ENCODE peak calls at places on chromosomes 12 and 14, in six cellular contexts. A, R, L, M, G and Y are unnamed samples.

GRCh38 chr14:53968756-53969155 is 12.1 kb upstream of the BMP4 start:
- DNase-seq in A (no peak), R (no peak), L (no peak), M (no peak), G (no peak), Y (no peak)

GRCh38 chr14:75823334-75823733 is 158.5 kb downstream of the TGFB3 start:
- DNase-seq in A (no peak), R (no peak), L (no peak), M (no peak), G (no peak), Y (no peak)

GRCh38 chr12:116931665-116932064 is 20.9 kb downstream of the FBXW8 start:
- DNase-seq in A (peak), R (no peak), L (no peak), M (no peak), G (no peak), Y (no peak)

GRCh38 chr12:95908573-95908972 is 33.8 kb downstream of the CCDC38 start:
- DNase-seq in A (no peak), R (no peak), L (peak), M (no peak), G (no peak), Y (no peak)

GRCh38 chr14:20387577-20387976 is 25.7 kb downstream of the TEP1 start:
- DNase-seq in A (no peak), R (no peak), L (no peak), M (peak), G (no peak), Y (no peak)

GRCh38 chr12:2322554-2323120 is 269.9 kb downstream of the CACNA1C start:
- DNase-seq in A (no peak), R (no peak), L (no peak), M (no peak), G (no peak), Y (no peak)

GRCh38 chr12:6201199-6201608 is 1.0 kb downstream of the CD9 start:
- DNase-seq in A (no peak), R (no peak), L (no peak), M (peak), G (no peak), Y (peak)

GRCh38 chr12:119808441-119808840 is 68.7 kb downstream of the CIT start:
- DNase-seq in A (no peak), R (no peak), L (peak), M (no peak), G (no peak), Y (no peak)

GRCh38 chr14:49478784-49479183 is 107.4 kb downstream of the RPS29 start:
- DNase-seq in A (no peak), R (no peak), L (no peak), M (no peak), G (no peak), Y (no peak)

GRCh38 chr12:1830981-1831930 is 10.9 kb downstream of the LRTM2 start:
- DNase-seq in A (peak), R (peak), L (peak), M (peak), G (peak), Y (peak)

GRCh38 chr12:67424784-67425183 is 155.6 kb downstream of the CAND1 start:
- DNase-seq in A (no peak), R (no peak), L (no peak), M (no peak), G (no peak), Y (no peak)

GRCh38 chr14:93219103-93219726 is 12.2 kb downstream of the UBR7 start:
- DNase-seq in A (peak), R (peak), L (peak), M (peak), G (no peak), Y (no peak)

GRCh38 chr12:91786490-91787272 is 359.0 kb downstream of the BTG1 start:
- DNase-seq in A (no peak), R (no peak), L (no peak), M (no peak), G (no peak), Y (no peak)

GRCh38 chr14:64753374-64753773 is 49.1 kb downstream of the PLEKHG3 start:
- DNase-seq in A (no peak), R (no peak), L (no peak), M (no peak), G (no peak), Y (no peak)

GRCh38 chr12:22313276-22313995 is 21.1 kb downstream of the ST8SIA1 start:
- DNase-seq in A (no peak), R (no peak), L (no peak), M (no peak), G (no peak), Y (no peak)

GRCh38 chr12:14884458-14884878 is 1.2 kb downstream of the MGP start:
- DNase-seq in A (peak), R (no peak), L (peak), M (no peak), G (no peak), Y (no peak)

GRCh38 chr14:71908141-71908540 is 24.1 kb upstream of the RGS6 start:
- DNase-seq in A (no peak), R (no peak), L (no peak), M (peak), G (no peak), Y (no peak)

GRCh38 chr12:59115526-59115925 is 195.2 kb upstream of the LRIG3 start:
- DNase-seq in A (no peak), R (no peak), L (peak), M (no peak), G (no peak), Y (no peak)

GRCh38 chr14:96269359-96269710 is 13.3 kb downstream of the BDKRB1 start:
- DNase-seq in A (no peak), R (no peak), L (no peak), M (no peak), G (no peak), Y (peak)

GRCh38 chr14:104299993-104300761 is 161.8 kb downstream of the KIF26A start:
- DNase-seq in A (no peak), R (no peak), L (no peak), M (peak), G (no peak), Y (no peak)

GRCh38 chr12:13220848-13221247 is 24.3 kb downstream of the EMP1 start:
- DNase-seq in A (no peak), R (no peak), L (no peak), M (no peak), G (no peak), Y (no peak)

GRCh38 chr12:131736807-131737484 is 26.1 kb downstream of the SFSWAP start:
- DNase-seq in A (peak), R (no peak), L (peak), M (peak), G (peak), Y (peak)

GRCh38 chr14:90757452-90757851 is 58.8 kb downstream of the TTC7B start:
- DNase-seq in A (peak), R (no peak), L (no peak), M (no peak), G (no peak), Y (no peak)

GRCh38 chr14:74408870-74409269 is 17.1 kb downstream of the SYNDIG1L start:
- DNase-seq in A (no peak), R (no peak), L (no peak), M (no peak), G (no peak), Y (no peak)

GRCh38 chr12:76018111-76018510 is 13.5 kb downstream of the PHLDA1 start:
- DNase-seq in A (peak), R (no peak), L (peak), M (peak), G (no peak), Y (peak)

GRCh38 chr14:31122921-31123320 is 84.7 kb downstream of the HECTD1 start:
- DNase-seq in A (no peak), R (no peak), L (no peak), M (no peak), G (peak), Y (no peak)

GRCh38 chr14:101229666-101230065 is 326.1 kb upstream of the RTL1 start:
- DNase-seq in A (no peak), R (no peak), L (no peak), M (no peak), G (no peak), Y (peak)
- H2BK15ac ChIP-seq in A (no peak), R (peak), L (no peak), M (no peak), G (peak), Y (no peak)

DNA sequence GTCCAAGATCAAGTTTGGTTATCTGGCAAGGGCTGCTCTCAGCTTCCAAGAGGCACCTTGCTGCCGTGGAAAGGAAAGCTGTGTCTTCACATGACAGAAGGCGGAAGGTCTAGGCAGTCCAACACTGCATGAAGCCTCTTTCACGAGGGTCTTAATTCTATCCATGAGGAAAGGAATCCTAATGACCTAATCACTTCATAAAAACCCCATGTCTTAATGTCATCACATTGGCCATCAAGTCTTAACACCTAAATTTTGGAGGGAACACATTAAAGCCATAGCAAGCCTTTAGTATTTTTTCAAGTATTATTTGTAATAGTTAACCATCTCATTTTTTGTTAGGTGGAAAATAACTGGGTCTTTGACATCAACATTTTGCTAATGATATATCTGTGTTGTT is 858.3 kb downstream of the FLRT2 start:
- DNase-seq in A (no peak), R (no peak), L (no peak), M (no peak), G (no peak), Y (no peak)
- H2BK15ac ChIP-seq in A (no peak), R (no peak), L (no peak), M (no peak), G (no peak), Y (no peak)

DNA sequence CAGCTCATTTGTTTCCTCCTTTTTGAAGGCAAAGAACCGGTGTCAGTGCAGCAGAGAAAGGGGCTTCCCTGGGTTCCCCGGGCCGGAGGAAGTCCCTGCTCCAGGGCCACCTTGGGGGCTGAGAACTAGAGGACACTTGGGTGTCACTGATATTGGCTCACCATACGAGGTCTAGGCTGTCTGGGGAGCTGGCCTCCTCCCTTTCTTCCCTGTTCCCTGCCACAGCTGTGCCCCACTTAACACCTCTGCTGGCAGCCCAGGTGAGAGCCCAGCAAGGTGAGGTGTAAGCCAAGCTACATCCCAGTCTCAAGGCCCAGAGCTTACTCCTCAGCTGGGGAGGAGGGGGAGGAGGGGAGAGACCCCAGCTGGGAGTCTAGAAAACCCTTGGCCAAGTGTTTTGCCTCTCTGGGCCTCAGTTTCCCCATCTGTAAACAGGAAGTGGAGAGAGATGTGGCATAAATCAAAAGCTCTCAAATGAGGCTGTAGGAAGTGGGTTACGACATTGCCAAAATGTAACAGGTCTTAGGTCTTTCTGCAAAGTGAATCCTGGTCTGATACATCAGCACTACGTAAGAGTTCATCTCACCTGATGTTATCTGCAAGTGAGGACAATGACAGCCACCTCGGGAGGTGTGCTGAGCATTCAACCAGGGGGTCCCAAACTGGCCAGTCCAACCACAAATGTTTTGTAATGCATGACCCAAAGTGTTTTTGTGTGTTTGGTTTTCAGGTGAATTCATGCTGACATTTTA is 25.5 kb downstream of the RASAL1 start:
- DNase-seq in A (no peak), R (no peak), L (no peak), M (no peak), G (no peak), Y (no peak)
- H2BK15ac ChIP-seq in A (no peak), R (no peak), L (no peak), M (no peak), G (no peak), Y (no peak)

DNA sequence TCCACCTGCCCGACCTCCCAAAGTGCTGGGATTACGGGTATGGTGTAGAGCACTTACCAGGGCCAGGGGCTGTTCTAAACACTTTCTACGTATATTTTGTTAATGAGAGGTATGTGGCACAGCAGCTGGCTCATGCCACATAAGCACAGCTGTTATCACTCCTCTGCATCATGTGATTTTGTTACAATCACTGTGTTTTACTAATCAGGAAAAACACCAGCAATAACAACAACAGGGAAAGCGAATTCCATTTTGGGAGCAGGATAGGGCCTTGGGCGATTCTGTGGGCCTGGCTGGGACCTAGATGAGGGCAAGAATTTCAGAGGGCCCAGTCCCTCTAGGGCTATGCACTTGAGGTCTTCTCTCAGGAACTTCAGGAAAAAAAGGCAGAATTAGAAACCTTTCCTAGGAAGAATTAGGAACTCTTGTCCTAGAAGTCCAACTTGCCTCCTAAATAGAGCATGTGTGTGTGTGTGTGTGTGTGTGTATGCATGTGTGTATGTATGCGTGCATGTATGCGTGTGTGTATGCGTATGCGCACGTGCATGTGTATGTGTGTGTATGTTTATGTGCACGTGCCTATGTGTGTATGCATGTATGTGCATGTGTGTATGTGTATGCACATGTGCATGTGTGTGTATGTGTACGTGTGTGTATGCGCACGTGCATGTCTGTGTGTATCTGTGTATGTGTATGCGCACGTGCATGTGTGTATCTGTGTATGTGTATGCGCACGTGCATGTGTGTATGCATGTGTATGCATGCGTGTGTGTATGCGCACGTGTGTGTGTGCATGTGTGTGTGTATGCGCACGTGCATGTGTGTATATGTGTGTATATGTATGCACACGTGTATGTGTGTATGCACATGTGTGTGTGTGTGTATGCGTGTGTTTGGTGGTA is 41.8 kb upstream of the CORO1C start:
- DNase-seq in A (peak), R (no peak), L (no peak), M (no peak), G (no peak), Y (no peak)
- H2BK15ac ChIP-seq in A (no peak), R (no peak), L (no peak), M (no peak), G (peak), Y (no peak)